ENCODE peak calls at places on chromosome 13, in ten cellular contexts. M is fibroblast of lung, U is HFFc6, X is cardiac fibroblast, K is mesenchymal stem cell, G is hypothalamus, A is RWPE1, T is H54, Q is tibial artery, H is substantia nigra. I is an unnamed sample.

GRCh38 chr13:84896128-84896527 is 903.1 kb downstream of the SLITRK6 start:
- DNase-seq in U (peak; percentile 48), G (no peak), K (peak; percentile 67), H (no peak), Q (no peak), A (peak; percentile 13), X (peak; percentile 74), M (peak; percentile 80), T (no peak), I (no peak)

GRCh38 chr13:34931572-34931971 is 10.5 kb upstream of the NBEA start:
- DNase-seq in T (no peak), A (no peak), U (no peak), K (no peak), X (peak; percentile 77), Q (no peak), M (no peak), H (no peak), G (no peak), I (no peak)

GRCh38 chr13:29875646-29876045 is 25.2 kb upstream of the UBL3 start:
- DNase-seq in X (no peak), T (no peak), K (no peak), U (no peak), H (no peak), M (no peak), Q (no peak), A (no peak), G (no peak), I (no peak)

GRCh38 chr13:25222740-25223139 is 50.7 kb upstream of the AMER2 start:
- DNase-seq in H (no peak), Q (no peak), T (no peak), K (no peak), A (no peak), U (no peak), M (no peak), G (no peak), X (no peak), I (no peak)

GRCh38 chr13:46313441-46314257 is 73.4 kb downstream of the RUBCNL start:
- DNase-seq in H (no peak), Q (no peak), U (no peak), G (no peak), K (no peak), T (no peak), M (no peak), X (no peak), A (no peak), I (no peak)

GRCh38 chr13:18948664-18949488 is 232.7 kb downstream of the TUBA3C start:
- DNase-seq in U (no peak), A (no peak), H (no peak), M (no peak), T (no peak), X (no peak), Q (no peak), G (no peak), K (no peak), I (no peak)

GRCh38 chr13:46580362-46580839 is 27.4 kb downstream of the LRCH1 start:
- DNase-seq in Q (no peak), A (no peak), U (no peak), X (no peak), G (no peak), H (no peak), M (no peak), K (no peak), T (no peak), I (no peak)

GRCh38 chr13:100983111-100983510 is 308.5 kb upstream of the TMTC4 start:
- DNase-seq in X (no peak), H (no peak), G (no peak), Q (no peak), U (no peak), A (no peak), K (no peak), T (no peak), M (no peak), I (no peak)